ENCODE peak calls at places on chromosomes 13 and 19, in four cellular contexts. B is cardiac muscle cell, Q is IMR-90, C is lower leg skin. F is an unnamed sample.

GRCh38 chr19:17001603-17002183 is 24.9 kb downstream of the CPAMD8 start:
- DNase-seq in C (no peak), B (no peak), Q (no peak), F (no peak)

GRCh38 chr13:39874331-39875055 is 219.0 kb downstream of the COG6 start:
- DNase-seq in Q (no peak), B (no peak), C (no peak), F (no peak)

GRCh38 chr19:29421186-29421525 is 104.6 kb upstream of the VSTM2B start:
- DNase-seq in Q (no peak), B (peak), C (no peak), F (no peak)

GRCh38 chr13:46728777-46729176 is 68.2 kb downstream of the ESD start:
- DNase-seq in C (no peak), Q (no peak), B (no peak), F (no peak)

GRCh38 chr13:41268764-41269163 is 5.4 kb upstream of the MTRF1 start:
- DNase-seq in B (peak), C (no peak), Q (peak), F (no peak)

GRCh38 chr13:108779308-108779707 is 149.9 kb downstream of the MYO16 start:
- DNase-seq in B (no peak), Q (no peak), C (no peak), F (no peak)

GRCh38 chr13:75341025-75341424 is 140.9 kb downstream of the TBC1D4 start:
- DNase-seq in B (no peak), Q (no peak), C (no peak), F (no peak)

GRCh38 chr19:11324079-11324661 is 15.3 kb downstream of the RAB3D start:
- DNase-seq in B (peak), Q (peak), C (peak), F (peak)

GRCh38 chr13:77509221-77509620 is 26.3 kb upstream of the SCEL start:
- DNase-seq in Q (peak), B (peak), C (no peak), F (no peak)

GRCh38 chr13:113644800-113645199 is 13.2 kb downstream of the ATP4B start:
- DNase-seq in Q (no peak), B (no peak), C (no peak), F (no peak)

GRCh38 chr19:15250635-15250993 is 18.4 kb upstream of the EPHX3 start:
- DNase-seq in B (no peak), Q (no peak), C (no peak), F (no peak)

GRCh38 chr19:53772943-53773342 is 51.2 kb downstream of the NLRP12 start:
- DNase-seq in C (peak), B (peak), Q (peak), F (peak)

GRCh38 chr19:54738715-54739114 is 402 bp downstream of the KIR2DL3 start:
- DNase-seq in B (no peak), C (no peak), Q (no peak), F (no peak)

GRCh38 chr13:106491928-106492327 is 43.5 kb downstream of the EFNB2 start:
- DNase-seq in Q (no peak), B (no peak), C (no peak), F (no peak)

GRCh38 chr13:25292301-25292700 is 5.0 kb upstream of the MTMR6 start:
- DNase-seq in Q (peak), B (peak), C (peak), F (no peak)

GRCh38 chr13:50453238-50453637 is 390.3 kb downstream of the DLEU7 start:
- DNase-seq in Q (peak), B (peak), C (no peak), F (no peak)

GRCh38 chr13:20411638-20412342 is 113.9 kb downstream of the CRYL1 start:
- DNase-seq in Q (no peak), B (no peak), C (no peak), F (no peak)

GRCh38 chr13:101614491-101614890 is 162.0 kb downstream of the ITGBL1 start:
- DNase-seq in B (no peak), Q (no peak), C (no peak), F (no peak)

GRCh38 chr19:12751635-12752034 is at the start of gene BEST2:
- DNase-seq in C (no peak), B (no peak), Q (no peak), F (no peak)

GRCh38 chr19:6519289-6519688 is 11.5 kb upstream of the TNFSF9 start:
- DNase-seq in Q (peak), C (no peak), B (peak), F (no peak)

GRCh38 chr19:19562665-19563347 is 24.7 kb downstream of the CILP2 start:
- DNase-seq in C (no peak), B (no peak), Q (no peak), F (no peak)

GRCh38 chr13:104057851-104058250 is 991.6 kb upstream of the SLC10A2 start:
- DNase-seq in Q (no peak), B (no peak), C (no peak), F (no peak)

GRCh38 chr19:18765224-18765623 is 25.9 kb downstream of the COMP start:
- DNase-seq in B (no peak), Q (no peak), C (no peak), F (no peak)

GRCh38 chr19:53076984-53077383 is 26.2 kb downstream of the ZNF160 start:
- DNase-seq in Q (peak), B (peak), C (no peak), F (peak)

GRCh38 chr13:113949546-113949945 is 24.3 kb downstream of the C13orf46 start:
- DNase-seq in C (no peak), B (no peak), Q (no peak), F (no peak)

GRCh38 chr19:28468701-28469459 is 744.1 kb downstream of the UQCRFS1 start:
- DNase-seq in Q (no peak), B (peak), C (no peak), F (no peak)

GRCh38 chr13:94678845-94679244 is 33.5 kb downstream of the SOX21 start:
- DNase-seq in C (no peak), B (no peak), Q (no peak), F (no peak)

GRCh38 chr13:73056054-73056962 is 2.5 kb upstream of the KLF5 start:
- DNase-seq in B (peak), C (no peak), Q (peak), F (no peak)

GRCh38 chr19:35755550-35756371 is 1.1 kb downstream of the HSPB6 start:
- DNase-seq in C (peak), Q (peak), B (peak), F (peak)

GRCh38 chr13:35906636-35907035 is 224.5 kb downstream of the DCLK1 start:
- DNase-seq in B (no peak), Q (no peak), C (no peak), F (no peak)

GRCh38 chr19:52778811-52779210 is 7.8 kb downstream of the ZNF600 start:
- DNase-seq in B (no peak), C (no peak), Q (peak), F (no peak)

GRCh38 chr13:29505511-29505910 is 90.0 kb downstream of the SLC7A1 start:
- DNase-seq in Q (no peak), B (no peak), C (no peak), F (no peak)

GRCh38 chr13:94585543-94586101 is 10.3 kb downstream of the TGDS start:
- DNase-seq in Q (no peak), C (no peak), B (no peak), F (no peak)

GRCh38 chr13:48175200-48175599 is 57.8 kb upstream of the ITM2B start:
- DNase-seq in B (no peak), C (no peak), Q (no peak), F (no peak)

GRCh38 chr13:111027481-111028439 is 87.3 kb upstream of the ARHGEF7 start:
- DNase-seq in B (no peak), Q (peak), C (no peak), F (no peak)
- TF ChIP-seq CTCF in B (no peak), Q (peak), C (no peak), F (no peak)

DNA sequence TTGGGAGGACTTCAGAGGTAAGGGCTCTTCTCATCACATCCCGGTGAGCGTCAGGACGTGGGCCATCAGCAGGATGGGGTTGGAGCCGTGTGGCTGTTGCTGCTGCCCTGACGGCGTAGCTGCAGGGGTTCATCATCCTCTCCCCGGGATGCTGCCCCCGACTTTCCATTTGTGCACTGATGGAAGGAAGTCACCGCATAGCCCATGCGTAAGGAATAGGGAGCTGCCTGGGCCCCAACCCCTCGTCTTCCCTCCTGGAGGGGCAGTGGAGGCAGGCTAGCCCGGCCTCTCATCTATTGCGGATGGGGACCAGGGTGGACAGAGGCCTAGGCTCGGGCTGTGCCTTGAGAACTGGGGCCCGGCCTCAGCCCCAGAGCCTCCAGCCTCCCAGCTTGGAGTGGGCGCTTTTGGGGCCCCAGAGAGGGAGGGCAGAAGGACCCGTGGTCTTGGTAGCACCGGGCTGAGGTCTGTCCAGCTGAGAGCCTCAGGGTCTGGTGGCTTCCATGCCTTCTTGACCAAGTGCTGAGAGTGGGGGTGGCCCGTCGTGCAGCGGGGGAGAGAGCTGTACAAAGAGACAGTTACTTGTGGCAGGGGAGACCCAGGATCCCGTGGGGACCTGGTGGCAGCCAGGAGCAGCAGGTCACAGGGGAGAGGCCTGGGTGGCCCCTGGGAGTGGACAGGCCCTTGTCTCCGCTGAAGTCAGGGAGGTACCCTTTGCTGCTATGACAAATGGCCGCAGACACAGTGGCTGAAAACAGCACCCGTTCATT is 44.0 kb downstream of the KDM4B start:
- DNase-seq in B (no peak), C (no peak), Q (no peak), F (no peak)
- H3K4me3 ChIP-seq in B (no peak), C (no peak), Q (no peak), F (no peak)

GRCh38 chr13:71644579-71644978 is 222.4 kb downstream of the DACH1 start:
- DNase-seq in Q (no peak), C (no peak), B (no peak), F (no peak)

GRCh38 chr13:71645467-71645866 is 221.5 kb downstream of the DACH1 start:
- DNase-seq in C (no peak), B (no peak), Q (no peak), F (no peak)

GRCh38 chr13:71638728-71639127 is 228.3 kb downstream of the DACH1 start:
- DNase-seq in Q (no peak), B (no peak), C (no peak), F (no peak)

DNA sequence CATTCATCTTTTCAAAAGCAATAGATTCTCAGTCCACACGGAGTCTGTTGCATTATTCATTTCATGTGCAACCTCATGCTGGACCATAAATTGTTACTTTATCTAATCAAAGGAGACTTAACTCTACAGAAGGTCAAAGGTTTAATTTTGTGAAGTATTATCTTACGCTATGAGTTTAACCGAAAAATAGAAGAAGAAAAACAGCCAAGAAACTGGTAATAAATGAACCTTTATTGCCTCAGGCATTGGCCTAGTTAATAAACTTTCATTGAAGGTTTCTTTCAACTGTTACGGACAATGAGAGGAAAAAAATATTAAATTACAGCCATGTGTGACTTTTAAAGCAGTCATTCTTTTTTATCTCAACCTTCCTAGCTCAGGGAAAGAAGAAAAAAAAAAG is 223.5 kb downstream of the DACH1 start:
- DNase-seq in Q (no peak), B (no peak), C (no peak), F (no peak)
- TF ChIP-seq CTCF in Q (no peak), B (no peak), C (no peak), F (no peak)

GRCh38 chr19:46639356-46640061 is 3.5 kb upstream of the GNG8 start:
- DNase-seq in C (no peak), Q (peak), B (peak), F (no peak)
- H3K4me3 ChIP-seq in C (peak), Q (peak), B (peak), F (peak)

DNA sequence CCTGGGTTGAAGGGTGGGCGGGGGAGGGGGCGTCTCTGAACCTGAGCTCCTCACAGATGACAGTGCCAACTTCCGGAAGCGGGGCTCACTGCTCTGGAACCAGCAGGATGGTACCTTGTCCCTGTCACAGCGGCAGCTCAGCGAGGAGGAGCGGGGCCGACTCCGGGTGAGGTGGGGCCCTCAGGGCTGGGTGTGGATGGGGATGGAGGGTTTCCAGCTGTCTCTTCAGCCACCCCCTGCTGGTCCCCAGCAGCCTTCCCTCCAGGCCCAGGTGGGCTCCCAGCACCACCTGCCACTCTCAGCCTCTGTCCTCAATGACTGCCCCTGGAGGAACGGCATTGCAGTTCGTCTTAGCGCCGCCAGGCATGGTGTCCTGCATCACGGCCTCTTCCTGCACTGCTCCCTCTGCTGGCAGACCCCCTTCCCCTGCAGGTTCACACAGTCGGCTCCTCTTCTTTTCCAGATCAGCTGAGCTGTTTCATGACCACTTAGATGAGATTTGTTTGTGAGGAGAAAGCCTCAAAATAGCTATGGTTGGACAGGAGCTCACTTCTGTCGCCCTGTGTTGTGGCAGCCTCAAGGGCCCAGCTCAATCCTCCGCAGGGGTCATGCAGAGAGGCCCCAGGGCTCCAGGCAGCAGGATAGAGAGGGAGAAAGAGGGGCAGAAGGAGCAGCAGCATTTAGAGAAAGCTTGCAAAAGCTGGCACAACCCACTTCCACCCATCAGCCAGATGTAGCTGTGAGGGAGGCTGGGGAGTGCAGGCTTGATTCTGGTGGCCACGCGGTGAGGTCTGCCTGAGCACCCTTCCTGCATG is 2.5 kb upstream of the GARIN5A start:
- DNase-seq in C (no peak), Q (peak), B (peak), F (no peak)
- TF ChIP-seq CTCF in C (no peak), Q (peak), B (peak), F (peak)

GRCh38 chr19:2273356-2274184 is 8.4 kb downstream of the PEAK3 start:
- DNase-seq in Q (peak), B (peak), C (no peak), F (peak)
- H3K4me3 ChIP-seq in Q (no peak), B (peak), C (no peak), F (no peak)

DNA sequence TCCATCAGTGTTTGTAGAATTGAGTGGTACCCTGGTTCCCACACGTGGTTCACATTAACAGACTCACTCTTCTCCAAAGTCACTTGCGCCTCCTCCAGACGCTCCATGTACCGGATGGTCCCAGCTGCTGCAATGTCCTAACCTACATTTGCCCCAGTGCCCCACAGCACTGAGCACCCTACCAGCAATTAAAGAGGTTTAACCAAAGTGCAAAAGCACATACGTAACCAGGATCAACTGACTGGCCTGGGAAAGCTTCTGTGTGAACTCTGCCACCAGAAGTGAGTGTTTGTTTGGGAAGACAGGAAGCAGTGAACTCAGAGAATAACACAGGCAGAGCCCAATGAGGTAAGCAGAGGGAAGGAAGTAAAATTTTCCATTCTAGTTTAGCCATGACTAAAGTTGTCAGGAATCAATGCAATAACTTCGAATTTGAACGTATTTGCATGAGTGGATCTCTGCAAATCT is 7.3 kb upstream of the MEDAG start:
- DNase-seq in C (peak), Q (peak), B (peak), F (peak)
- TF ChIP-seq CTCF in C (no peak), Q (peak), B (no peak), F (no peak)

GRCh38 chr13:71030789-71031188 is 836.2 kb downstream of the DACH1 start:
- DNase-seq in B (no peak), Q (no peak), C (no peak), F (no peak)
- H3K4me3 ChIP-seq in B (no peak), Q (no peak), C (no peak), F (no peak)

GRCh38 chr19:4371209-4371897 is 28.0 kb downstream of the MPND start:
- DNase-seq in Q (no peak), B (no peak), C (no peak), F (no peak)

GRCh38 chr19:4369109-4369887 is 25.9 kb downstream of the MPND start:
- DNase-seq in Q (no peak), C (no peak), B (no peak), F (no peak)

GRCh38 chr19:4368128-4368820 is 24.9 kb downstream of the MPND start:
- DNase-seq in C (no peak), B (peak), Q (peak), F (no peak)

GRCh38 chr19:4370418-4371041 is 27.2 kb downstream of the MPND start:
- DNase-seq in B (no peak), C (no peak), Q (no peak), F (no peak)

DNA sequence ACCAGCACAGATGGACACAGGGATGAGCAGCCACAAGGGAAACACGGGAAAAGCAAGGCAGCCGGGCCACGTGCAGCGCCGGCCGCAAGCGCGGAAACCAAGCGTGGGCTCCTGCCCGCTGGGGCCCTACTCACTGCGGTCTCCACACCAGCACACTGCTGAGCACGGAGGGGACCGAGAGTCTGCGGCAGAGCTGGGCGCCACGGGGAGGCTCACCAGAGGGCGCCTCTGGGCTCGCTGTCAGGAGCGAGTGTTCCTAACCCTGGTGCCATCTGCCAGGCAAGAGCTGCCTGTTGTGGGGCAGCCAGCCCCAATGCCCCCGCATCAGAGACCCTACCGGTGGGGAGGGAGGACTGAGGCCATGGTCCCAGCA is 26.5 kb downstream of the MPND start:
- DNase-seq in C (no peak), Q (peak), B (no peak), F (no peak)
- TF ChIP-seq CTCF in C (no peak), Q (peak), B (peak), F (peak)

DNA sequence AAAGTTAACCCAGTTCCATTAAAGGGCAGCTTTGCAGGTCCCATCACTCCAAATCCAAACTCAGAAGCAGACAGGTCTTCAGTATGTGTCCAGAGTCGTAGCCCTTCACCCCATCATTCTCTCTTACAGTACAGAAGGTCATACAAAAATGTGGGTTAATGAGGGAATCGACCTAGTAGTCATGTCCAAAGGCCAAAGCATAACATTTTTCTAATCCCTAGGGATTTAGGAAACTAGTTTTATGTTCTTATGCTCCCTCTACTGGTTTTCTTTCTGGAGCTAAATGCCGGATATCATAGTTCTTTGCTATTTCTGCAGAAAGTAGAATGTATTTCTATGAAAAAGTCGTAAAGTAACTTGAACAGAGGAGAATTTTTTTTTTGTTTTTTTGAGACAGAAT is 72.2 kb downstream of the DHRS12 start:
- DNase-seq in B (peak), Q (peak), C (no peak), F (no peak)
- H3K4me3 ChIP-seq in B (no peak), Q (no peak), C (no peak), F (no peak)

F was measured in right atrium auricular region.